ENCODE peak calls at places on chromosomes 16 and 17, in eight cellular contexts. Q is heart left ventricle, X is PC-9, P is aorta, C is right atrium auricular region, Z is body of pancreas, V is upper lobe of left lung, W is psoas muscle. Y is an unnamed sample.

GRCh38 chr16:1677339-1677738 is 740 bp upstream of the JPT2 start:
- DNase-seq in Q (no peak), X (no peak), P (no peak), C (no peak), Z (no peak), V (no peak), W (no peak), Y (no peak)

GRCh38 chr16:88804552-88805339 is 1.2 kb downstream of the CDT1 start:
- DNase-seq in Q (no peak), X (no peak), P (no peak), C (no peak), Z (no peak), V (peak; percentile 81), W (peak; percentile 54), Y (peak; percentile 69)

GRCh38 chr17:1019451-1019850 is 22.5 kb downstream of the TIMM22 start:
- DNase-seq in Q (peak; percentile 76), X (no peak), P (peak; percentile 73), C (no peak), Z (no peak), V (no peak), W (peak; percentile 51), Y (no peak)

GRCh38 chr17:61461967-61462733 is 9.9 kb downstream of the TBX4 start:
- DNase-seq in Q (no peak), X (no peak), P (no peak), C (no peak), Z (no peak), V (peak; percentile 82), W (no peak), Y (no peak)

GRCh38 chr16:87853411-87854052 is 15.8 kb downstream of the SLC7A5 start:
- DNase-seq in Q (peak; percentile 90), X (peak; percentile 89), P (peak; percentile 97), C (peak; percentile 98), Z (peak; percentile 93), V (peak; percentile 95), W (peak; percentile 97), Y (peak; percentile 95)

GRCh38 chr16:14050297-14051027 is 20.7 kb upstream of the MRTFB start:
- DNase-seq in Q (no peak), X (peak; percentile 82), P (no peak), C (no peak), Z (no peak), V (no peak), W (no peak), Y (no peak)

GRCh38 chr16:51854401-51854951 is 692.5 kb downstream of the TOX3 start:
- DNase-seq in Q (no peak), X (no peak), P (no peak), C (no peak), Z (no peak), V (no peak), W (no peak), Y (no peak)

GRCh38 chr16:51193879-51194278 is 42.8 kb upstream of the SALL1 start:
- DNase-seq in Q (no peak), X (no peak), P (no peak), C (no peak), Z (no peak), V (no peak), W (no peak), Y (no peak)

GRCh38 chr17:31753011-31753410 is 106.0 kb downstream of the COPRS start:
- DNase-seq in Q (no peak), X (no peak), P (no peak), C (no peak), Z (no peak), V (no peak), W (no peak), Y (peak; percentile 38)

GRCh38 chr16:20319406-20319805 is 7.9 kb downstream of the GP2 start:
- DNase-seq in Q (no peak), X (no peak), P (no peak), C (no peak), Z (peak; percentile 55), V (no peak), W (no peak), Y (no peak)

GRCh38 chr16:72923757-72924156 is 124.2 kb downstream of the ZFHX3 start:
- DNase-seq in Q (no peak), X (no peak), P (no peak), C (no peak), Z (no peak), V (no peak), W (no peak), Y (no peak)

GRCh38 chr17:67950945-67951344 is 45.3 kb downstream of the C17orf58 start:
- DNase-seq in Q (no peak), X (no peak), P (no peak), C (no peak), Z (no peak), V (no peak), W (no peak), Y (no peak)

GRCh38 chr17:81154961-81155360 is 10.3 kb upstream of the PVALEF start:
- DNase-seq in Q (no peak), X (no peak), P (no peak), C (no peak), Z (no peak), V (no peak), W (peak; percentile 33), Y (no peak)

GRCh38 chr16:71610447-71610846 is 15.5 kb upstream of the MARVELD3 start:
- DNase-seq in Q (no peak), X (no peak), P (no peak), C (no peak), Z (no peak), V (no peak), W (no peak), Y (no peak)

GRCh38 chr17:29131814-29132682 is 48.1 kb downstream of the MYO18A start:
- DNase-seq in Q (no peak), X (peak; percentile 39), P (peak; percentile 80), C (peak; percentile 79), Z (peak; percentile 5), V (no peak), W (no peak), Y (no peak)

GRCh38 chr17:80882323-80882722 is 109.3 kb upstream of the CHMP6 start:
- DNase-seq in Q (no peak), X (no peak), P (no peak), C (no peak), Z (no peak), V (peak; percentile 45), W (peak; percentile 34), Y (no peak)

GRCh38 chr16:74448990-74449389 is 27.7 kb upstream of the CLEC18B start:
- DNase-seq in Q (peak; percentile 84), X (peak; percentile 80), P (peak; percentile 85), C (peak; percentile 92), Z (peak; percentile 44), V (no peak), W (peak; percentile 65), Y (peak; percentile 75)

GRCh38 chr16:72044825-72045359 is 9.4 kb upstream of the HP start:
- DNase-seq in Q (no peak), X (no peak), P (no peak), C (no peak), Z (no peak), V (no peak), W (no peak), Y (no peak)

GRCh38 chr16:81711609-81712329 is 67.3 kb upstream of the PLCG2 start:
- DNase-seq in Q (no peak), X (peak; percentile 91), P (no peak), C (peak; percentile 65), Z (no peak), V (no peak), W (no peak), Y (no peak)

GRCh38 chr16:26665166-26665939 is 401.4 kb upstream of the C16orf82 start:
- DNase-seq in Q (no peak), X (no peak), P (no peak), C (no peak), Z (no peak), V (no peak), W (no peak), Y (no peak)

GRCh38 chr17:78958556-78959191 is 21.0 kb downstream of the LGALS3BP start:
- DNase-seq in Q (no peak), X (peak; percentile 61), P (no peak), C (no peak), Z (no peak), V (no peak), W (no peak), Y (no peak)

GRCh38 chr17:71585540-71585939 is 535.3 kb upstream of the SOX9 start:
- DNase-seq in Q (no peak), X (no peak), P (no peak), C (no peak), Z (no peak), V (no peak), W (no peak), Y (no peak)

GRCh38 chr17:37430051-37430591 is 23.4 kb downstream of the TADA2A start:
- DNase-seq in Q (no peak), X (no peak), P (no peak), C (no peak), Z (no peak), V (no peak), W (no peak), Y (no peak)
- H3K36me3 ChIP-seq in Q (peaks cover 75% of the 10 kb centered on the region), X (peaks cover 28% of the 10 kb centered on the region), P (no peaks in the 10 kb centered on the region), C (peaks cover 44% of the 10 kb centered on the region), Z (peaks cover 9% of the 10 kb centered on the region), V (peaks cover 77% of the 10 kb centered on the region), W (peaks cover 71% of the 10 kb centered on the region), Y (peaks cover 9% of the 10 kb centered on the region)

GRCh38 chr16:27722892-27723450 is 173.0 kb downstream of the KATNIP start:
- DNase-seq in Q (no peak), X (no peak), P (no peak), C (no peak), Z (no peak), V (no peak), W (no peak), Y (peak; percentile 46)
- H3K27ac ChIP-seq in Q (no peak overlapping the region), X (no peak overlapping the region), P (no peak overlapping the region), C (peak overlapping the region; percentile 33), Z (no peak overlapping the region), V (no peak overlapping the region), W (no peak overlapping the region), Y (peak overlapping the region; percentile 51)

GRCh38 chr17:8108972-8109668 is 9.2 kb downstream of the ALOXE3 start:
- DNase-seq in Q (no peak), X (no peak), P (no peak), C (no peak), Z (no peak), V (peak; percentile 75), W (no peak), Y (no peak)

GRCh38 chr17:8109669-8110455 is 8.5 kb downstream of the ALOXE3 start:
- DNase-seq in Q (peak; percentile 19), X (no peak), P (peak; percentile 69), C (no peak), Z (peak; percentile 87), V (peak; percentile 94), W (peak; percentile 71), Y (peak; percentile 75)

GRCh38 chr17:8110456-8110804 is 7.9 kb downstream of the ALOXE3 start:
- DNase-seq in Q (no peak), X (no peak), P (no peak), C (no peak), Z (no peak), V (no peak), W (no peak), Y (no peak)

GRCh38 chr17:8105957-8106398 is 12.3 kb downstream of the ALOXE3 start:
- DNase-seq in Q (no peak), X (no peak), P (no peak), C (no peak), Z (no peak), V (no peak), W (no peak), Y (no peak)

GRCh38 chr17:8110907-8111306 is 7.4 kb downstream of the ALOXE3 start:
- DNase-seq in Q (no peak), X (no peak), P (no peak), C (no peak), Z (no peak), V (no peak), W (no peak), Y (no peak)
- H3K36me3 ChIP-seq in Q (no peaks in the 10 kb centered on the region), X (no peaks in the 10 kb centered on the region), P (no peaks in the 10 kb centered on the region), C (no peaks in the 10 kb centered on the region), Z (no peaks in the 10 kb centered on the region), V (no peaks in the 10 kb centered on the region), W (no peaks in the 10 kb centered on the region), Y (no peaks in the 10 kb centered on the region)

GRCh38 chr16:46962629-46963028 is 10.8 kb downstream of the DNAJA2 start:
- DNase-seq in Q (no peak), X (no peak), P (no peak), C (no peak), Z (no peak), V (no peak), W (no peak), Y (no peak)
- H3K27ac ChIP-seq in Q (no peak overlapping the region), X (peak overlapping the region; percentile 3), P (no peak overlapping the region), C (no peak overlapping the region), Z (no peak overlapping the region), V (no peak overlapping the region), W (peak overlapping the region; percentile 62), Y (no peak overlapping the region)

Y was measured in colonic mucosa.